ENCODE peak calls at places on chromosomes 1 and 21, in nine cellular contexts. K is cardiac muscle cell, X is adrenal gland, M is neural progenitor cell, S is spleen, C is left ventricle myocardium inferior, L is Peyer's patch, O is kidney, R is HCT116. Z is an unnamed sample.

GRCh38 chr1:177185209-177185608 is 14.5 kb downstream of the BRINP2 start:
- DNase-seq in M (peak; percentile 29), O (no peak), X (peak; percentile 23), C (no peak), R (peak; percentile 1), S (no peak), K (no peak), L (no peak), Z (peak; percentile 36)

GRCh38 chr1:180536796-180537372 is 21.9 kb upstream of the OVAAL start:
- DNase-seq in R (no peak), M (no peak), X (no peak), S (no peak), K (no peak), C (no peak), O (no peak), L (no peak), Z (no peak)

GRCh38 chr1:47593001-47593568 is 155.2 kb downstream of the FOXD2 start:
- DNase-seq in L (no peak), M (peak; percentile 81), X (no peak), C (no peak), S (no peak), K (no peak), O (no peak), R (no peak), Z (no peak)

GRCh38 chr1:234125283-234125682 is 220.8 kb downstream of the SLC35F3 start:
- DNase-seq in X (peak; percentile 1), C (no peak), L (no peak), R (no peak), K (no peak), O (no peak), S (no peak), M (peak; percentile 88), Z (peak; percentile 54)

GRCh38 chr1:65407875-65408274 is 12.6 kb upstream of the LEPR start:
- DNase-seq in X (no peak), K (no peak), O (no peak), C (no peak), S (no peak), L (no peak), M (no peak), R (no peak), Z (no peak)

GRCh38 chr21:46054031-46054430 is 43.9 kb upstream of the COL6A2 start:
- DNase-seq in K (no peak), M (no peak), C (no peak), L (no peak), O (peak; percentile 47), X (no peak), S (no peak), R (no peak), Z (no peak)

GRCh38 chr1:66768935-66769334 is 16.7 kb downstream of the DYNLT5 start:
- DNase-seq in C (no peak), S (no peak), X (no peak), R (no peak), M (no peak), L (no peak), O (no peak), K (no peak), Z (no peak)

GRCh38 chr1:245590726-245591125 is 435.9 kb downstream of the KIF26B start:
- DNase-seq in K (no peak), R (no peak), M (no peak), S (no peak), X (no peak), L (no peak), O (no peak), C (no peak), Z (no peak)

GRCh38 chr1:170204121-170204520 is 58.4 kb downstream of the NTMT2 start:
- DNase-seq in L (no peak), R (no peak), M (no peak), X (no peak), C (no peak), S (no peak), O (no peak), K (no peak), Z (no peak)

GRCh38 chr1:147201276-147201675 is 23.9 kb downstream of the FMO5 start:
- DNase-seq in M (no peak), K (no peak), O (no peak), S (no peak), X (peak; percentile 22), C (no peak), R (no peak), L (no peak), Z (no peak)

GRCh38 chr1:159430985-159431384 is 1.0 kb upstream of the OR10J4 start:
- DNase-seq in K (no peak), O (no peak), S (no peak), X (peak; percentile 12), M (no peak), R (no peak), L (no peak), C (no peak), Z (no peak)

GRCh38 chr1:2311184-2312032 is 79.9 kb downstream of the MORN1 start:
- DNase-seq in X (no peak), L (peak; percentile 72), C (peak; percentile 55), M (peak; percentile 86), S (peak; percentile 89), O (no peak), K (peak; percentile 62), R (peak; percentile 31), Z (peak; percentile 51)

GRCh38 chr21:38268859-38269566 is 12.2 kb downstream of the KCNJ15 start:
- DNase-seq in M (no peak), L (no peak), O (no peak), S (no peak), C (no peak), X (no peak), R (no peak), K (no peak), Z (no peak)

GRCh38 chr1:39683591-39684312 is 7.5 kb downstream of the HPCAL4 start:
- DNase-seq in R (no peak), X (no peak), M (peak; percentile 35), O (no peak), K (peak; percentile 48), L (no peak), S (no peak), C (peak; percentile 40), Z (no peak)

GRCh38 chr1:115642168-115643072 is 650 bp downstream of the VANGL1 start:
- DNase-seq in M (peak; percentile 62), S (peak; percentile 78), C (peak; percentile 43), O (peak; percentile 85), R (no peak), L (no peak), K (peak; percentile 36), X (peak; percentile 59), Z (peak; percentile 57)

GRCh38 chr1:27388337-27389005 is 4.0 kb upstream of the GPR3 start:
- DNase-seq in L (peak; percentile 81), K (peak; percentile 49), M (peak; percentile 77), X (peak; percentile 81), R (peak; percentile 61), C (peak; percentile 68), O (no peak), S (peak; percentile 87), Z (peak; percentile 80)

GRCh38 chr21:28734522-28735175 is 258.0 kb downstream of the LTN1 start:
- DNase-seq in M (no peak), C (no peak), X (no peak), L (no peak), O (no peak), K (no peak), S (no peak), R (no peak), Z (no peak)

GRCh38 chr1:27979151-27979858 is 19.5 kb downstream of the XKR8 start:
- DNase-seq in S (no peak), C (no peak), K (peak; percentile 86), R (peak; percentile 35), M (peak; percentile 38), X (no peak), O (no peak), L (no peak), Z (no peak)

GRCh38 chr1:166789286-166789685 is 50.0 kb upstream of the POGK start:
- DNase-seq in O (no peak), R (no peak), L (no peak), M (no peak), X (no peak), C (no peak), S (no peak), K (no peak), Z (no peak)

DNA sequence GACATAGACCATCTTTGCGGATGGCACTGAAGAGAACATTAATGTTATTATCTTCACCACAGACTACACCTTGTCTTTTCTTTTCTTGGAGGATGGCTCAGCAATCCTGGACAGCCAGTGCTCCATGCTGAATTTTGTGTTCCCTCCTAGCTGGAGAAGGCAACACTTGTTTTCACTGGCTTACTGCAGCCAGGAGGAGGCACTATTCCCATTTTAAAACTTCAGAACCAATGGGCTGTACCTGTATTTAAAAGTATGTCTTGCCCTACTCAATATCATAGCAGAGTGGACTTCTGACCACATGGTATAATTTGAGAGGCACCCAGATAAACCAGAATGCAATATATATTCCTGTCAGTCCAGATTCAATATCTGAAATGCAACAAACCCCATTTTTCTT is 53.3 kb upstream of the POGK start:
- DNase-seq in O (no peak), C (no peak), M (no peak), L (no peak), S (no peak), K (no peak), R (no peak), X (no peak), Z (no peak)
- TF ChIP-seq CTCF in O (peak; percentile 18), C (peak; percentile 20), M (peak; percentile 12), L (no peak), S (peak; percentile 11), K (no peak), R (peak; percentile 33), X (no peak), Z (no peak)

GRCh38 chr1:204072951-204073836 is at the start of gene SOX13:
- DNase-seq in M (peak; percentile 93), X (peak; percentile 89), L (peak; percentile 36), C (peak; percentile 86), R (peak; percentile 79), S (peak; percentile 86), O (peak; percentile 97), K (peak; percentile 94), Z (peak; percentile 82)
- TF ChIP-seq CTCF in M (peak; percentile 23), X (no peak), L (peak; percentile 37), C (peak; percentile 41), R (peak; percentile 16), S (peak; percentile 13), O (no peak), K (peak; percentile 21), Z (no peak)

GRCh38 chr1:168343566-168343965 is 62.9 kb downstream of the TBX19 start:
- DNase-seq in R (no peak), K (no peak), C (no peak), O (no peak), M (no peak), S (no peak), X (no peak), L (no peak), Z (peak; percentile 10)
- TF ChIP-seq CTCF in R (peak; percentile 36), K (peak; percentile 24), C (peak; percentile 13), O (no peak), M (peak; percentile 14), S (no peak), X (no peak), L (no peak), Z (peak; percentile 20)

DNA sequence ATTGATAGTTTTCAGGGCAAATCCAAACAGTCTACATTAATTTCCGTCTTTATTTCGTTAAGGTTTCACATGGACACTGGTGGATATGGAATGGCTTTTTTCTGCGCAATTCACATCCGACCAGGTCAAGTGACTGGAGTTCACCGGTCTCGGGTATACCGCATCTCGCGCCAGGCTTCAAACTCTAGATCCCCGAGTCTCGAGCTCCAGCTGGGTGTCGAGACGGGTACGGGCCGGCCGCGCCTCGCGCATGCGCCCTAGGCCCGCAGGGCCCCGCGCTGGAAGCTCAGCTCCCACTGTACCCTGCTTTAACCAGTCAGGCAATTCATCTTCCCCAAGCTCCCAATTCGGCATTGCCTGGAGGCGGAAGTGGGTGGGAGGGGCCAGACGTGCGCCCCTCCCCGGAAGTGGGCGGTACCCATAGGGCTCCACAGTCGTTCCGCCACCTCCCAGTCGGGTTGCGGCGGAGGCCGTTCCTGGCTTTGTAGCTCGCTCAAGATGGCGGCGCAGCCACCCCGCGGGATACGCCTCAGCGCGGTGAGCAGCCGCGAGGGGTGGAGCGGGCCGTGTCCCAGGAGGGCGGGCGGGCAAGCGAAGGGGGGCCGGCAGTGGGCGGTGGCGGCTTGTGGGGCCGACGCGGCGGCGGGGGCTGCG is at the start of gene MORC3:
- DNase-seq in C (peak; percentile 98), M (peak; percentile 99), R (peak; percentile 96), L (peak; percentile 97), S (peak; percentile 99), O (peak; percentile 99), X (peak; percentile 98), K (peak; percentile 100), Z (peak; percentile 95)
- TF ChIP-seq CTCF in C (no peak), M (no peak), R (no peak), L (no peak), S (no peak), O (no peak), X (no peak), K (no peak), Z (no peak)